ENCODE peak calls at places on chromosomes 3 and 15, in five cellular contexts. I, H, C, Z and T are unnamed samples.

GRCh38 chr15:75732809-75733451 is 20.3 kb upstream of the CSPG4 start:
- DNase-seq in C (peak), H (no peak), Z (peak), I (peak), T (no peak)

GRCh38 chr15:64459382-64459781 is 996 bp upstream of the ZNF609 start:
- DNase-seq in Z (no peak), I (no peak), H (no peak), C (no peak), T (no peak)

GRCh38 chr3:108602249-108602934 is 12.9 kb downstream of the DZIP3 start:
- DNase-seq in Z (peak), I (no peak), C (no peak), H (peak), T (no peak)

GRCh38 chr3:54180926-54181325 is 58.6 kb downstream of the CACNA2D3 start:
- DNase-seq in H (no peak), Z (no peak), I (no peak), C (no peak), T (no peak)

GRCh38 chr15:32134777-32135307 is 104.5 kb downstream of the CHRNA7 start:
- DNase-seq in H (no peak), C (no peak), I (no peak), Z (no peak), T (no peak)

GRCh38 chr3:30577788-30578187 is 28.6 kb upstream of the TGFBR2 start:
- DNase-seq in C (no peak), Z (no peak), H (no peak), I (no peak), T (no peak)

GRCh38 chr3:153089620-153090019 is 72.4 kb upstream of the RAP2B start:
- DNase-seq in I (no peak), H (no peak), C (no peak), Z (no peak), T (no peak)

GRCh38 chr3:13047296-13048165 is 25.7 kb downstream of the IQSEC1 start:
- DNase-seq in H (no peak), I (no peak), C (no peak), Z (no peak), T (no peak)

GRCh38 chr3:23495507-23495906 is 292.4 kb downstream of the UBE2E2 start:
- DNase-seq in H (no peak), Z (no peak), I (no peak), C (no peak), T (no peak)

GRCh38 chr3:59418836-59419235 is 369.0 kb upstream of the CFAP20DC start:
- DNase-seq in H (no peak), Z (no peak), I (no peak), C (no peak), T (no peak)

GRCh38 chr3:173009410-173009809 is 131.6 kb downstream of the SPATA16 start:
- DNase-seq in C (no peak), I (no peak), H (no peak), Z (no peak), T (no peak)

GRCh38 chr3:196995646-196996355 is 27.2 kb upstream of the PIGZ start:
- DNase-seq in C (no peak), Z (no peak), H (no peak), I (peak), T (no peak)

GRCh38 chr3:70849911-70850699 is 537.7 kb upstream of the MDFIC2 start:
- DNase-seq in H (no peak), I (no peak), C (no peak), Z (no peak), T (no peak)

GRCh38 chr15:32833323-32833944 is 115.6 kb downstream of the GREM1 start:
- DNase-seq in C (no peak), I (no peak), H (no peak), Z (no peak), T (no peak)

GRCh38 chr3:95319921-95320494 is 1257.1 kb downstream of the NSUN3 start:
- DNase-seq in C (no peak), I (no peak), H (no peak), Z (no peak), T (no peak)

GRCh38 chr15:38652998-38653397 is 88.4 kb upstream of the RASGRP1 start:
- DNase-seq in H (peak), Z (no peak), C (peak), I (no peak), T (peak)

GRCh38 chr3:58526124-58526957 is 10.6 kb downstream of the ACOX2 start:
- DNase-seq in C (no peak), I (peak), Z (no peak), H (no peak), T (no peak)

GRCh38 chr15:84992157-84992940 is 10.7 kb downstream of the PDE8A start:
- DNase-seq in I (no peak), H (no peak), Z (no peak), C (no peak), T (no peak)

GRCh38 chr3:191919627-191920026 is 458.7 kb downstream of the PYDC2 start:
- DNase-seq in H (no peak), Z (no peak), C (no peak), I (no peak), T (no peak)